ENCODE peak calls at places on chromosome 11, in six cellular contexts. H is left lung, K is IMR-90, E is fibroblast of pulmonary artery, T is tibial artery, I is PC-9. A is an unnamed sample.
A peak's percentile ranks its signal among the peaks of the same experiment; 100 is the strongest.

GRCh38 chr11:64351136-64351631 is 7.8 kb upstream of the RPS6KA4 start:
- DNase-seq in I (no peak), T (no peak), K (no peak), H (no peak), E (no peak), A (no peak)

GRCh38 chr11:89625171-89625570 is 84.9 kb upstream of the TRIM77 start:
- DNase-seq in T (no peak), H (no peak), K (no peak), I (no peak), E (no peak), A (no peak)

GRCh38 chr11:48083427-48083826 is 103.1 kb downstream of the PTPRJ start:
- DNase-seq in H (no peak), I (no peak), T (no peak), E (peak; percentile 17), K (peak; percentile 13), A (no peak)

GRCh38 chr11:32870676-32871075 is 21.9 kb upstream of the QSER1 start:
- DNase-seq in T (no peak), I (no peak), E (peak; percentile 8), K (no peak), H (no peak), A (no peak)

GRCh38 chr11:80900265-80900664 is 1459.4 kb upstream of the TENM4 start:
- DNase-seq in K (no peak), E (no peak), H (no peak), I (no peak), T (no peak), A (no peak)

GRCh38 chr11:128493570-128493965 is 93.8 kb downstream of the ETS1 start:
- DNase-seq in T (no peak), E (no peak), H (no peak), I (no peak), K (peak; percentile 65), A (no peak)

GRCh38 chr11:77592727-77593126 is 3.0 kb downstream of the AQP11 start:
- DNase-seq in I (no peak), E (no peak), H (no peak), K (no peak), T (no peak), A (no peak)

GRCh38 chr11:134609361-134610115 is 197.5 kb upstream of the B3GAT1 start:
- DNase-seq in H (no peak), E (no peak), T (no peak), I (no peak), K (no peak), A (no peak)

GRCh38 chr11:111814567-111814966 is 48.4 kb upstream of the PPP2R1B start:
- DNase-seq in T (no peak), K (peak; percentile 91), E (peak; percentile 29), I (no peak), H (no peak), A (no peak)

GRCh38 chr11:27387362-27387761 is 24.3 kb upstream of the CCDC34 start:
- DNase-seq in I (no peak), H (no peak), E (no peak), T (no peak), K (no peak), A (no peak)

GRCh38 chr11:61955031-61955415 is 4.9 kb downstream of the BEST1 start:
- DNase-seq in K (peak; percentile 87), T (peak; percentile 86), H (peak; percentile 86), E (peak; percentile 93), I (peak; percentile 55), A (no peak)

GRCh38 chr11:2725367-2726300 is 25.8 kb upstream of the KCNQ1OT1 start:
- DNase-seq in K (peak; percentile 26), E (peak; percentile 82), H (no peak), T (peak; percentile 26), I (no peak), A (no peak)

GRCh38 chr11:65719887-65720236 is 736 bp downstream of the RNASEH2C start:
- DNase-seq in I (peak; percentile 35), T (no peak), E (peak; percentile 48), K (peak; percentile 36), H (peak; percentile 39), A (no peak)
- TF ChIP-seq CTCF in I (no peak), T (no peak), E (peak; percentile 9), K (no peak), H (no peak), A (no peak)

GRCh38 chr11:94107363-94107762 is 21.3 kb upstream of the PANX1 start:
- DNase-seq in H (no peak), E (no peak), I (no peak), K (no peak), T (no peak), A (no peak)
- TF ChIP-seq CTCF in H (no peak), E (peak; percentile 11), I (peak; percentile 41), K (peak; percentile 8), T (no peak), A (no peak)

GRCh38 chr11:108788565-108789199 is 123.8 kb downstream of the DDX10 start:
- DNase-seq in T (no peak), H (no peak), I (no peak), E (peak; percentile 66), K (peak; percentile 41), A (no peak)
- TF ChIP-seq CTCF in T (no peak), H (no peak), I (peak; percentile 47), E (peak; percentile 63), K (peak; percentile 47), A (no peak)

GRCh38 chr11:132312616-132313210 is 942.3 kb downstream of the NTM start:
- DNase-seq in T (no peak), I (no peak), H (no peak), E (peak; percentile 35), K (peak; percentile 46), A (no peak)
- TF ChIP-seq CTCF in T (no peak), I (peak; percentile 42), H (no peak), E (peak; percentile 62), K (peak; percentile 56), A (no peak)

GRCh38 chr11:92316410-92316809 is 91.8 kb downstream of the FAT3 start:
- DNase-seq in K (no peak), I (no peak), E (no peak), H (no peak), T (no peak), A (no peak)

GRCh38 chr11:92306966-92307504 is 82.4 kb downstream of the FAT3 start:
- DNase-seq in H (no peak), E (peak; percentile 16), K (no peak), I (no peak), T (no peak), A (no peak)

GRCh38 chr11:92308366-92308765 is 83.7 kb downstream of the FAT3 start:
- DNase-seq in I (no peak), E (no peak), K (no peak), H (no peak), T (no peak), A (no peak)

GRCh38 chr11:92314499-92314898 is 89.9 kb downstream of the FAT3 start:
- DNase-seq in K (no peak), I (no peak), E (peak; percentile 32), H (no peak), T (peak; percentile 47), A (no peak)

GRCh38 chr11:92311616-92312449 is 87.2 kb downstream of the FAT3 start:
- DNase-seq in E (peak; percentile 52), I (no peak), K (peak; percentile 19), T (no peak), H (no peak), A (no peak)
- TF ChIP-seq CTCF in E (no peak), I (no peak), K (no peak), T (no peak), H (no peak), A (no peak)

DNA sequence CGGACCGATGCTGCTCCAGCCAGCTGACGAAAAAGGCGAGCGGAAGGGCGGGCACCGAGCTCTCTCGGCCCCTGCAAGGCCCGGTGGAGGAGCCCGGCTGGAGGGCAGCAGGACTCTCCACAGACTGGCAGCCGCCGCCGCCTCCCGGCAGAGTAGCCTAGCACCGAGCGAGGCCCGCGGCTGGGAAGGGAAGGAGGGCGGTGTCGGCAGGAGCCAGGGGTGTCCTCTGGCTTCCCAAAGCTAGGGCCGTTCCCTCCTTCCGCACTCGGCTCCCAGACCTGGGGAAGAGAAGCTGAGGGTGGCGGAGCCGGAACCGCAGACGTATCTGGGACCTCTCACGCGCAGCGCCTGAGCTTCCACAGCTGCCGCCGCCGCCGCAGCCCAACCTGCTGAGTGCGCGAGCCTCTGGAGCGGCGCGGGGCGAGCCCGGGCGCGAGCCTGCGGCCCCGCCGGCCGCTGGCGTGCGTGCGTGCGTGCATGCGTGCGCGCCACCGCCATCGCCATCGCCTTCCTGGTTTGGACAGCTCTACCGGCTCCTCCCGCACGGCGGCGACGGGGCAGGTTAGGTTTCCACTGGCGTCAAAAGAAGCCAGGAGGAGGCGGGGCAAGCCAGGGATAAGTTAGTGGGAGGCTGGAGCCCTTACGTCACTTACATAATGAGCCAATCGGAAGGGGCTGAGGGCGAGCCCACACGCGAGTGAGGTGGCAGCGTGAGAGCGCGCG is at the start of gene RAB6A:
- DNase-seq in T (peak; percentile 100), K (peak; percentile 100), I (peak; percentile 98), E (peak; percentile 100), H (peak; percentile 100), A (peak; percentile 95)
- TF ChIP-seq CTCF in T (peak; percentile 66), K (peak; percentile 46), I (peak; percentile 35), E (peak; percentile 9), H (peak; percentile 23), A (no peak)

DNA sequence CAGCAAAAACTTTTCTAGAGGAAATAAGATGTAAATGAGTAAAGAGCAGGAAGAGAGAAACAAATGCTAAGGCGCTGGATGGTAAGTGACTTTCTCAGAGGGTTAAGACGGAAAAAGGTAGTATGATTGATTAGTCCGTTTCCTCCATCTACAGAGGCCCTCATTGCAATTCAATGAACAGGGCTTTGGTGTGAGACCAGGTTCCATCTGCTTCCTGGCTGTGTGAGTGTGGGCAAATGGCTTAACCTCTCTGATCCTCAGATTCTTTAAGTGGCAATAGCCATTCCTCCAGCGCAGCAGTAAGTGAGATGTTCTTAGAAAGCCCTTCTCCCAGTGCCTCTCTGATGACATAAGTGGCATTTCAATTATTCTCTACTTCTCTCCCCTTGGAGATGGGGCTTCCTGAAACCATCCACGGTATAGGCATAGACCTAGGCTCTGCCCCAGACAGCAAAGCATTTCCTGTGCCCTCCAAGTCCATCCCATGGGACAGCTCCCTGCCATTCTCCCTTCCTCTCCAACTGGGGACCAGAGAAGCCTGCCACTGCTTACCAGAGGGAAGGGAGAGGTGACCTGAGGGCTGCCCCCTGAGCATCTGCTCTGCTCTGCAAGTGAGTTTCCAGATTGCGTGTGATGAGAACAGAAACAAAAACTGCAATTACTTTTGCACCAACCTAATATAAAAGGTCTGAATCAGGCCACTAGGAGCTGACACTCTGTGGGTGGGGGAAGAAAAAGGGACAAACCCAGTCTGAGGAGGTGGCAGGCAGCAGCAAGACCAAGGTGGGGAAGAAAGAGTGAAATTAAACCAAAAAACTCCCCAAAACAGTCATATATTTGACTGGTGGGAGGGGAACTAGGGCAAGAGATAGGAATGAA is 12.7 kb upstream of the CD44 start:
- DNase-seq in K (no peak), E (no peak), T (no peak), I (no peak), H (no peak), A (no peak)
- TF ChIP-seq CTCF in K (no peak), E (no peak), T (no peak), I (no peak), H (no peak), A (no peak)

DNA sequence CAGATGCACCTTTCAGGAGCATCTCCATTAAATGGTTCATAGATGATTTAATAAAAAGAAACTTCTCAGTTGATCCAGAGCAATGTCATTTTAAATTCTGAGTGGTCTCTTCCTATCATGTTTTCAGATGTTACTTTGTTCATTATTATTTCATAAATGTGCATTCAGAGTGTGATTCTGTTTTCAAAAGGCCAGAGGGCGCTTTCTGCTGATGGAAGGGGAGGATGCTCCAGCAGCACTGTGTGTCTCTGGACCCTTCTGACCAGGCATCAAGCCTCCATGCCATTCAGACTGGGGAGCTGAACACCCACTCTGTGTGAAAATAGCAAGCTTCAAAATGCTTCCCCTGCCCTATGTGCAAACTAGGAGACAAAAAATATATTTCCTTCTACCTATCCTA is 23.9 kb upstream of the CRTAM start:
- DNase-seq in I (no peak), H (no peak), K (no peak), T (no peak), E (no peak), A (no peak)
- TF ChIP-seq CTCF in I (peak; percentile 36), H (no peak), K (no peak), T (no peak), E (peak; percentile 18), A (no peak)